ENCODE peak calls at places on chromosome 9, in five cellular contexts. One of them, this sample, is unnamed.

GRCh38 chr9:10005206-10005605 is 607.6 kb downstream of the PTPRD start:
- DNase-seq in CD8-positive, alpha-beta memory T cell: no peak
- DNase-seq in neural progenitor cell: no peak
- DNase-seq in A549: no peak
- DNase-seq in CD4-positive, alpha-beta T cell: no peak
- DNase-seq in this sample: no peak

GRCh38 chr9:99426443-99426842 is 204.4 kb downstream of the SEC61B start:
- DNase-seq in A549: no peak
- DNase-seq in CD8-positive, alpha-beta memory T cell: no peak
- DNase-seq in CD4-positive, alpha-beta T cell: no peak
- DNase-seq in neural progenitor cell: no peak
- DNase-seq in this sample: no peak

GRCh38 chr9:94655739-94656138 is 16.4 kb upstream of the FBP1 start:
- DNase-seq in neural progenitor cell: no peak
- DNase-seq in A549: no peak
- DNase-seq in CD4-positive, alpha-beta T cell: no peak
- DNase-seq in CD8-positive, alpha-beta memory T cell: no peak
- DNase-seq in this sample: no peak

GRCh38 chr9:81113408-81114124 is 575.8 kb downstream of the TLE1 start:
- DNase-seq in A549: no peak
- DNase-seq in neural progenitor cell: no peak
- DNase-seq in CD4-positive, alpha-beta T cell: no peak
- DNase-seq in CD8-positive, alpha-beta memory T cell: no peak
- DNase-seq in this sample: no peak

GRCh38 chr9:126036881-126037291 is 289.7 kb downstream of the PBX3 start:
- DNase-seq in CD4-positive, alpha-beta T cell: no peak
- DNase-seq in neural progenitor cell: no peak
- DNase-seq in CD8-positive, alpha-beta memory T cell: no peak
- DNase-seq in A549: no peak
- DNase-seq in this sample: no peak

GRCh38 chr9:71767421-71768321 is 642 bp downstream of the CEMIP2 start:
- DNase-seq in A549: no peak
- DNase-seq in CD4-positive, alpha-beta T cell: no peak
- DNase-seq in CD8-positive, alpha-beta memory T cell: no peak
- DNase-seq in neural progenitor cell: peak
- DNase-seq in this sample: no peak

GRCh38 chr9:127519301-127520166 is 68.2 kb downstream of the LRSAM1 start:
- DNase-seq in A549: no peak
- DNase-seq in CD4-positive, alpha-beta T cell: no peak
- DNase-seq in CD8-positive, alpha-beta memory T cell: no peak
- DNase-seq in neural progenitor cell: no peak
- DNase-seq in this sample: no peak

GRCh38 chr9:135087489-135087791 is at the start of gene OLFM1:
- DNase-seq in neural progenitor cell: peak
- DNase-seq in A549: peak
- DNase-seq in CD4-positive, alpha-beta T cell: no peak
- DNase-seq in CD8-positive, alpha-beta memory T cell: no peak
- DNase-seq in this sample: no peak

GRCh38 chr9:93054758-93055704 is 3.5 kb upstream of the SUSD3 start:
- DNase-seq in CD4-positive, alpha-beta T cell: no peak
- DNase-seq in A549: no peak
- DNase-seq in CD8-positive, alpha-beta memory T cell: no peak
- DNase-seq in neural progenitor cell: no peak
- DNase-seq in this sample: no peak

GRCh38 chr9:127116088-127116726 is 6.2 kb downstream of the ANGPTL2 start:
- DNase-seq in CD8-positive, alpha-beta memory T cell: no peak
- DNase-seq in A549: no peak
- DNase-seq in neural progenitor cell: no peak
- DNase-seq in CD4-positive, alpha-beta T cell: no peak
- DNase-seq in this sample: no peak

GRCh38 chr9:124140941-124141568 is 116.7 kb upstream of the NEK6 start:
- DNase-seq in CD4-positive, alpha-beta T cell: no peak
- DNase-seq in neural progenitor cell: no peak
- DNase-seq in A549: no peak
- DNase-seq in CD8-positive, alpha-beta memory T cell: no peak
- DNase-seq in this sample: no peak

GRCh38 chr9:70609542-70610286 is 195.3 kb upstream of the KLF9 start:
- DNase-seq in A549: no peak
- DNase-seq in CD8-positive, alpha-beta memory T cell: no peak
- DNase-seq in neural progenitor cell: no peak
- DNase-seq in CD4-positive, alpha-beta T cell: no peak
- DNase-seq in this sample: no peak

GRCh38 chr9:130140701-130141100 is 31.5 kb upstream of the NCS1 start:
- DNase-seq in A549: no peak
- DNase-seq in CD4-positive, alpha-beta T cell: no peak
- DNase-seq in neural progenitor cell: no peak
- DNase-seq in CD8-positive, alpha-beta memory T cell: no peak
- DNase-seq in this sample: no peak

GRCh38 chr9:3370715-3371114 is 155.1 kb downstream of the RFX3 start:
- DNase-seq in CD4-positive, alpha-beta T cell: no peak
- DNase-seq in CD8-positive, alpha-beta memory T cell: no peak
- DNase-seq in neural progenitor cell: no peak
- DNase-seq in A549: no peak
- DNase-seq in this sample: no peak
- H3K27ac ChIP-seq in CD4-positive, alpha-beta T cell: no peak
- H3K27ac ChIP-seq in CD8-positive, alpha-beta memory T cell: no peak
- H3K27ac ChIP-seq in neural progenitor cell: no peak
- H3K27ac ChIP-seq in A549: no peak
- H3K27ac ChIP-seq in this sample: no peak

GRCh38 chr9:113659740-113660139 is 196.2 kb downstream of the RGS3 start:
- DNase-seq in CD8-positive, alpha-beta memory T cell: no peak
- DNase-seq in A549: no peak
- DNase-seq in neural progenitor cell: no peak
- DNase-seq in CD4-positive, alpha-beta T cell: no peak
- DNase-seq in this sample: no peak

GRCh38 chr9:113656771-113657670 is 193.5 kb downstream of the RGS3 start:
- DNase-seq in CD4-positive, alpha-beta T cell: no peak
- DNase-seq in CD8-positive, alpha-beta memory T cell: no peak
- DNase-seq in neural progenitor cell: no peak
- DNase-seq in A549: no peak
- DNase-seq in this sample: no peak

GRCh38 chr9:113658565-113658935 is 195.0 kb downstream of the RGS3 start:
- DNase-seq in CD4-positive, alpha-beta T cell: no peak
- DNase-seq in CD8-positive, alpha-beta memory T cell: no peak
- DNase-seq in A549: no peak
- DNase-seq in neural progenitor cell: no peak
- DNase-seq in this sample: no peak

GRCh38 chr9:113657765-113658564 is 194.4 kb downstream of the RGS3 start:
- DNase-seq in CD8-positive, alpha-beta memory T cell: peak
- DNase-seq in A549: peak
- DNase-seq in CD4-positive, alpha-beta T cell: peak
- DNase-seq in neural progenitor cell: peak
- DNase-seq in this sample: no peak

GRCh38 chr9:113659039-113659438 is 195.5 kb downstream of the RGS3 start:
- DNase-seq in CD8-positive, alpha-beta memory T cell: no peak
- DNase-seq in A549: no peak
- DNase-seq in neural progenitor cell: no peak
- DNase-seq in CD4-positive, alpha-beta T cell: no peak
- DNase-seq in this sample: no peak
- H3K27ac ChIP-seq in CD8-positive, alpha-beta memory T cell: no peak
- H3K27ac ChIP-seq in A549: no peak
- H3K27ac ChIP-seq in neural progenitor cell: no peak
- H3K27ac ChIP-seq in CD4-positive, alpha-beta T cell: no peak
- H3K27ac ChIP-seq in this sample: no peak

GRCh38 chr9:132108728-132109127 is 29.1 kb upstream of the MED27 start:
- DNase-seq in neural progenitor cell: no peak
- DNase-seq in CD8-positive, alpha-beta memory T cell: no peak
- DNase-seq in A549: no peak
- DNase-seq in CD4-positive, alpha-beta T cell: no peak
- DNase-seq in this sample: no peak
- H3K27ac ChIP-seq in neural progenitor cell: no peak
- H3K27ac ChIP-seq in CD8-positive, alpha-beta memory T cell: no peak
- H3K27ac ChIP-seq in A549: no peak
- H3K27ac ChIP-seq in CD4-positive, alpha-beta T cell: no peak
- H3K27ac ChIP-seq in this sample: no peak

DNA sequence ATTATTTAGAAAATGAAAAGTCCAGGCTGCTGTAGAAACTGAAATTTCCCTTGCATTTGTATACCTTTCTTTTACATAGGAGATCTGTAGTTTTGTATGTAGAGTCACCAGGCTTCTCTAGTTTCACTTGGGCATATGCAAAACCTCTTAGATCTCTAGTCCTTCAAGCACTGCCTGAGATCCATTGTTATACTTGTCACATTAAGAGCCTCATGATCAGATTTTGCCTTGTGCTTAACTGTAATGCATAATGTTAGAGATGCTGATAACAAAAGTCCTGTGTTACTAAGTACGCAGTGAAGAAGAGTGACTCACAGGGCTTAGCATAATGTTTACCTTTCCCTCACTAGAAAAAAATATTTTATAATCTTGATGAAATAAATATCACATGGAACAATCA is 250.2 kb downstream of the CYLC2 start:
- DNase-seq in neural progenitor cell: no peak
- DNase-seq in CD8-positive, alpha-beta memory T cell: no peak
- DNase-seq in A549: peak
- DNase-seq in CD4-positive, alpha-beta T cell: no peak
- DNase-seq in this sample: no peak
- H3K27ac ChIP-seq in neural progenitor cell: no peak
- H3K27ac ChIP-seq in CD8-positive, alpha-beta memory T cell: no peak
- H3K27ac ChIP-seq in A549: no peak
- H3K27ac ChIP-seq in CD4-positive, alpha-beta T cell: no peak
- H3K27ac ChIP-seq in this sample: no peak

DNA sequence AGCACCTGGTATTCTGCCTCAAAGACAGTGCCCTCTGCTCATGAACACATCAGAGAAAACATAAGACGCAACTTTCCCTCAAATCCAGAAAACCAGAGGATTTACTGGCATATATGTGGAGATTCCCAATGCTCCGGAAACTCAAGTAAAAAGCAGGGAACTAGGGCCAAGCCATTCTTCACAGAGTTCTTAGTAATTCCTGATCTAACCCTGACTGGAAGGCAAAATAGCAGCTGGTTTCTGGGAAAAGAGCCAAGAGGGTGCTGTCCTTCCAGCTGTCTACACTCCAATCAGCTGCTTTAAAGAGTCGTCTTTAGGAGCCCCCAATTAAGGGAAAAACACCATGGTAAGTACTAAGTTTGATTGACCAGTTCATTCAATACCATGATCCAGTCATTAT is 49.6 kb downstream of the GNA14 start:
- DNase-seq in neural progenitor cell: no peak
- DNase-seq in CD8-positive, alpha-beta memory T cell: no peak
- DNase-seq in CD4-positive, alpha-beta T cell: no peak
- DNase-seq in A549: no peak
- DNase-seq in this sample: no peak
- H3K27ac ChIP-seq in neural progenitor cell: no peak
- H3K27ac ChIP-seq in CD8-positive, alpha-beta memory T cell: no peak
- H3K27ac ChIP-seq in CD4-positive, alpha-beta T cell: no peak
- H3K27ac ChIP-seq in A549: no peak
- H3K27ac ChIP-seq in this sample: no peak

DNA sequence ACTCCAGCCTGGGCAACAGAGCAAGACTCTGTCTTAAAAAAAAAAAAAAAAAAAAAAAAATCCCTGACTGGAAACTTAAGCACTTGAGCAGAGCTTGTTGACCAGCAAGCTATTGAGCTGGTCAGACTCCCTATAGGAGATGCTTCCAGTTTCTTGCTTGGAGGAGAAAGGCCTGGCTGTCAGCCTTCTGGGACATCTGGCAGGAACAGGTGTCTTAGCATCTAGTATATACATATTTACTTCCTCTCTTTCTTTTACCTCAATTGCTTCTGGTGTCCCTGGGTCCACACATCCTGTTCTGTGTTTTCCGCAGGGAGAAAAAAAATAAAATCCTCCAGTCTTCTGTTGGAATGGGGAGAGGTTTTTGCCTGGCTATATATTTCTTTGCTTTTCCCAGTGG is 60.1 kb downstream of the PRKACG start:
- DNase-seq in neural progenitor cell: no peak
- DNase-seq in CD8-positive, alpha-beta memory T cell: no peak
- DNase-seq in CD4-positive, alpha-beta T cell: no peak
- DNase-seq in A549: no peak
- DNase-seq in this sample: no peak
- H3K27ac ChIP-seq in neural progenitor cell: no peak
- H3K27ac ChIP-seq in CD8-positive, alpha-beta memory T cell: no peak
- H3K27ac ChIP-seq in CD4-positive, alpha-beta T cell: no peak
- H3K27ac ChIP-seq in A549: no peak
- H3K27ac ChIP-seq in this sample: no peak

GRCh38 chr9:129042016-129042415 is 5.6 kb downstream of the MIGA2 start:
- DNase-seq in neural progenitor cell: no peak
- DNase-seq in A549: no peak
- DNase-seq in CD4-positive, alpha-beta T cell: no peak
- DNase-seq in CD8-positive, alpha-beta memory T cell: no peak
- DNase-seq in this sample: no peak
- H3K27ac ChIP-seq in neural progenitor cell: no peak
- H3K27ac ChIP-seq in A549: no peak
- H3K27ac ChIP-seq in CD4-positive, alpha-beta T cell: no peak
- H3K27ac ChIP-seq in CD8-positive, alpha-beta memory T cell: no peak
- H3K27ac ChIP-seq in this sample: no peak

GRCh38 chr9:38339087-38339486 is 53.4 kb upstream of the ALDH1B1 start:
- DNase-seq in neural progenitor cell: no peak
- DNase-seq in CD8-positive, alpha-beta memory T cell: no peak
- DNase-seq in CD4-positive, alpha-beta T cell: no peak
- DNase-seq in A549: no peak
- DNase-seq in this sample: no peak
- H3K27ac ChIP-seq in neural progenitor cell: no peak
- H3K27ac ChIP-seq in CD8-positive, alpha-beta memory T cell: no peak
- H3K27ac ChIP-seq in CD4-positive, alpha-beta T cell: no peak
- H3K27ac ChIP-seq in A549: no peak
- H3K27ac ChIP-seq in this sample: no peak

GRCh38 chr9:136539427-136540412 is 6.1 kb downstream of the NOTCH1 start:
- DNase-seq in CD4-positive, alpha-beta T cell: peak
- DNase-seq in A549: no peak
- DNase-seq in CD8-positive, alpha-beta memory T cell: peak
- DNase-seq in neural progenitor cell: no peak
- DNase-seq in this sample: peak

GRCh38 chr9:136537411-136537810 is 8.4 kb downstream of the NOTCH1 start:
- DNase-seq in A549: no peak
- DNase-seq in CD8-positive, alpha-beta memory T cell: no peak
- DNase-seq in neural progenitor cell: no peak
- DNase-seq in CD4-positive, alpha-beta T cell: no peak
- DNase-seq in this sample: no peak

GRCh38 chr9:136536721-136537241 is 9.1 kb downstream of the NOTCH1 start:
- DNase-seq in neural progenitor cell: no peak
- DNase-seq in CD8-positive, alpha-beta memory T cell: no peak
- DNase-seq in A549: no peak
- DNase-seq in CD4-positive, alpha-beta T cell: no peak
- DNase-seq in this sample: no peak

GRCh38 chr9:136537896-136538598 is 7.8 kb downstream of the NOTCH1 start:
- DNase-seq in neural progenitor cell: no peak
- DNase-seq in A549: no peak
- DNase-seq in CD4-positive, alpha-beta T cell: no peak
- DNase-seq in CD8-positive, alpha-beta memory T cell: no peak
- DNase-seq in this sample: no peak

DNA sequence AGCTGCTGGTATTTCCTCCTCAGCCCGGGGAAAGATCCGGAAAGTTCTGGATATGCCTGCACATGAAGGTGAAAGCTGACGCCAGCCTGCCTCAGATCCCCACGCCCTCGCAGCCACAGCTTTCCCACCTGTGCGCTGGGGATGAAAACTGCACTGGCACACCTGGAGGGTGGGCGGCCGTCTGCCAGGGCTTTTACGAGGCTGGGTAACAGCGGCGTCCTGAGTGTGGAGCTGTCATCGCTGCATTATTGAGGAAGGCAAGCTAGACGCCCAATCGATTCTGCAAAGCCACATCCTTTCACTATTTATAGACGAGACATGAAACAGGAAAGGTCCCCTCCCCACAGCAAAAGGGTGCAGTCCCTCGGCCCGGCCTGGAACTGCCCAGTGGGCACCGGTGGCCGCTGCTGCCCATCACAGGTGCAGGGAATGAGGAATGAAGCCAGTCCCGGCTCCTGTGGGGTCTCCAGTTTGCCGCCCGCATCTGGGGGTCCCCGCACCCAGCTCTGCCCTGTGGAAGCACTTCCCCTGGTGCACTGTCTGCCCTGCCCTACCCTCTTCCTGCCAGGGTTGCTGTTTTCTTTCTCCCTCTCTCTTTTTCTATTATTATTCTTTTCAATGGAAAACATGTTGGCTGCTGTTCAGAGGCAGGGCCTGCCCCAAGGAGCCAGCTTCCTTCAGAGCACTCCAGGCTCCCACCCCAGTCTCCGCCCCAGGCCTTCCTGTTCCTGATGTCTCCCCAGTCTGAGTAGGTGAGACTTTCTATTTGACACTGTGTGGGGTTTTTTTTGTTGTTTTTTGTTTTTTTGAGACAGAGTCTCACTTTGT is 7.0 kb downstream of the NOTCH1 start:
- DNase-seq in A549: no peak
- DNase-seq in CD8-positive, alpha-beta memory T cell: peak
- DNase-seq in neural progenitor cell: no peak
- DNase-seq in CD4-positive, alpha-beta T cell: peak
- DNase-seq in this sample: no peak
- H3K27ac ChIP-seq in A549: peak
- H3K27ac ChIP-seq in CD8-positive, alpha-beta memory T cell: peak
- H3K27ac ChIP-seq in neural progenitor cell: no peak
- H3K27ac ChIP-seq in CD4-positive, alpha-beta T cell: peak
- H3K27ac ChIP-seq in this sample: peak

This sample was measured in vagina.